ENCODE peak calls at places on chromosomes 7 and 10, in five cellular contexts. N, V, D, Z and M are unnamed samples.

GRCh38 chr7:120724448-120724847 is 133.5 kb downstream of the TSPAN12 start:
- DNase-seq in D (no peak), V (no peak), N (no peak), Z (no peak), M (no peak)

GRCh38 chr7:48083114-48083830 is 5.8 kb upstream of the UPP1 start:
- DNase-seq in N (no peak), V (no peak), D (no peak), Z (no peak), M (no peak)

GRCh38 chr7:27866828-27867227 is 126.9 kb downstream of the TAX1BP1 start:
- DNase-seq in Z (no peak), V (no peak), N (no peak), D (no peak), M (no peak)

GRCh38 chr10:51879238-51879637 is 179.8 kb upstream of the CSTF2T start:
- DNase-seq in D (no peak), N (no peak), Z (no peak), V (peak), M (peak)

GRCh38 chr7:70193514-70193913 is 595.2 kb downstream of the AUTS2 start:
- DNase-seq in V (peak), Z (no peak), D (no peak), N (peak), M (peak)

GRCh38 chr10:129839285-129840195 is 124.5 kb downstream of the EBF3 start:
- DNase-seq in D (no peak), N (no peak), V (no peak), Z (no peak), M (no peak)

GRCh38 chr10:112981553-112981952 is 31.5 kb downstream of the TCF7L2 start:
- DNase-seq in V (peak), D (no peak), Z (no peak), N (peak), M (no peak)

GRCh38 chr10:128739937-128740336 is 613.7 kb upstream of the MKI67 start:
- DNase-seq in V (no peak), Z (no peak), D (peak), N (no peak), M (no peak)

GRCh38 chr10:98331888-98332287 is 63.9 kb upstream of the LOXL4 start:
- DNase-seq in V (no peak), Z (peak), N (no peak), D (peak), M (no peak)

GRCh38 chr7:50336909-50337703 is 32.6 kb downstream of the IKZF1 start:
- DNase-seq in Z (no peak), N (no peak), D (no peak), V (no peak), M (no peak)

GRCh38 chr10:126170367-126170766 is 217.9 kb downstream of the ADAM12 start:
- DNase-seq in V (no peak), N (no peak), D (no peak), Z (no peak), M (no peak)

GRCh38 chr10:104318810-104319684 is 19.2 kb downstream of the ITPRIP start:
- DNase-seq in V (no peak), N (no peak), D (no peak), Z (no peak), M (peak)

GRCh38 chr7:28036748-28037147 is 143.8 kb downstream of the JAZF1 start:
- DNase-seq in D (no peak), V (no peak), Z (no peak), N (no peak), M (no peak)

GRCh38 chr10:58486821-58487220 is 25.9 kb upstream of the BICC1 start:
- DNase-seq in Z (no peak), N (no peak), D (no peak), V (no peak), M (no peak)

GRCh38 chr7:50303894-50304157 is 690 bp upstream of the IKZF1 start:
- DNase-seq in Z (peak), V (no peak), D (no peak), N (peak), M (peak)

GRCh38 chr7:157519798-157520244 is 183.0 kb downstream of the DNAJB6 start:
- DNase-seq in V (no peak), D (no peak), Z (no peak), N (no peak), M (no peak)

GRCh38 chr7:945147-945555 is 9.3 kb downstream of the ADAP1 start:
- DNase-seq in V (no peak), D (no peak), Z (no peak), N (no peak), M (no peak)

GRCh38 chr10:71849461-71849908 is 1.6 kb downstream of the PSAP start:
- DNase-seq in V (no peak), Z (no peak), N (no peak), D (no peak), M (no peak)

GRCh38 chr7:6730343-6730633 is 23.5 kb upstream of the ZNF12 start:
- DNase-seq in V (no peak), Z (no peak), N (no peak), D (no peak), M (peak)

GRCh38 chr10:43110318-43111071 is 27.8 kb upstream of the CSGALNACT2 start:
- DNase-seq in Z (no peak), V (peak), N (no peak), D (no peak), M (peak)

GRCh38 chr7:77536413-77537135 is 521 bp upstream of the PTPN12 start:
- DNase-seq in D (peak), N (peak), Z (peak), V (peak), M (peak)

GRCh38 chr7:67301667-67302066 is 305.0 kb downstream of the TYW1 start:
- DNase-seq in Z (peak), N (no peak), D (no peak), V (peak), M (no peak)

GRCh38 chr10:4243651-4244050 is 458.6 kb upstream of the KLF6 start:
- DNase-seq in V (no peak), D (peak), Z (no peak), N (no peak), M (peak)

GRCh38 chr10:80487791-80488538 is 33.9 kb downstream of the TSPAN14 start:
- DNase-seq in Z (no peak), N (no peak), V (no peak), D (no peak), M (no peak)

GRCh38 chr7:48099781-48100180 is 10.7 kb downstream of the UPP1 start:
- DNase-seq in Z (no peak), N (no peak), D (no peak), V (no peak), M (no peak)

GRCh38 chr10:71250405-71250804 is 38.0 kb downstream of the UNC5B start:
- DNase-seq in Z (no peak), V (no peak), D (no peak), N (no peak), M (no peak)

GRCh38 chr10:46787321-46787615 is 124.0 kb upstream of the PTPN20 start:
- DNase-seq in D (no peak), Z (no peak), N (peak), V (peak), M (peak)

GRCh38 chr7:45658716-45659495 is 84.7 kb downstream of the ADCY1 start:
- DNase-seq in N (no peak), D (no peak), Z (no peak), V (no peak), M (no peak)

GRCh38 chr7:9488555-9488954 is 1055.1 kb downstream of the NXPH1 start:
- DNase-seq in Z (no peak), N (no peak), V (peak), D (no peak), M (peak)

GRCh38 chr7:32494946-32495297 is 367 bp upstream of the AVL9 start:
- DNase-seq in V (no peak), N (no peak), Z (no peak), D (no peak), M (no peak)

GRCh38 chr10:30368065-30368718 is 19.1 kb upstream of the MTPAP start:
- DNase-seq in Z (no peak), D (no peak), V (no peak), N (no peak), M (no peak)

DNA sequence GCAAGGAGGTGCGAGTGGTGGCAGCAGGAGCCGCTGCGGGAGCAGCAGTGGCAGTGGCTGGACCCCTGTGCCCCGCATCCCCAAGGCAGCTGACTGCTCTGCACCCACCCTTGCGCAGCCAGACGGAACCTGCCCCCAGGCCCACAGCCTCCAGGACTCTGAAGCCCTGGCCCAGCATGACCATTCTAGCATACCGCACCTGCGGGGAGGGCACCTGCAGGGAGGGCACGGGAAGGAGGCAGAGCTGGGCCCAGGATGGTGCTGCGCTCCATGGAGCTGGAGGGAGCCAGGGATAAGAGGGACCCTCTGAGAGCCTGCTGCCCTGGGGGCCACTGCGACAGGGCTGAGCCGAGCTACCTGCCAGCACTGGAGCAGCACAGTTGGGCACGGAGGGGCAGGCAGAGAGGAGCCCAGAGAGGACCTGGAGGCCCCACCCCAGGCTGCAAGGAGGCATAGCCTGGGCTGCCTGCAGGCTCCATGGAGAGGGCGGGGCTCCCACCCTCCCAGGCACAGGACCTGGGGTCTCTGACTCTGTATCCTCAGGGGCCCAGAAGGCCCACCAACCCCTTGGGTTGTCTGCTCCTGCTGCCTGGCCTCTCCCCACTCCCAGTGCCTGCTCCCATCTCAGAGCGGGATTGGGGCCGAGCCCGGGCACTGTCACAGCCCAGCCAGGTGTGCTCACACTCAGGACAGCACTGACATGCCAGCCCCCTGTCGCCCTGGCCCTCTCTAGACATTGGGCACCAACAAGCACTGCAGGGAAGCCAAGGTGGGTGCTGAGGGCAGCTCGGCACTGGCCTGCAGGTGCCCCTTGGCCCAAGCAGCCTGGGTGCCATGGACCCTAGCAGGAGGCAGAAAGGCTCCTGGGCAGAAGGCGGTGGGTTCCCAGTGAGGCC is 87.6 kb downstream of the HTR7 start:
- DNase-seq in N (no peak), D (no peak), V (no peak), Z (no peak), M (no peak)
- TF ChIP-seq EZH2phosphoT487 in N (no peak), D (no peak), V (no peak), Z (no peak), M (no peak)

DNA sequence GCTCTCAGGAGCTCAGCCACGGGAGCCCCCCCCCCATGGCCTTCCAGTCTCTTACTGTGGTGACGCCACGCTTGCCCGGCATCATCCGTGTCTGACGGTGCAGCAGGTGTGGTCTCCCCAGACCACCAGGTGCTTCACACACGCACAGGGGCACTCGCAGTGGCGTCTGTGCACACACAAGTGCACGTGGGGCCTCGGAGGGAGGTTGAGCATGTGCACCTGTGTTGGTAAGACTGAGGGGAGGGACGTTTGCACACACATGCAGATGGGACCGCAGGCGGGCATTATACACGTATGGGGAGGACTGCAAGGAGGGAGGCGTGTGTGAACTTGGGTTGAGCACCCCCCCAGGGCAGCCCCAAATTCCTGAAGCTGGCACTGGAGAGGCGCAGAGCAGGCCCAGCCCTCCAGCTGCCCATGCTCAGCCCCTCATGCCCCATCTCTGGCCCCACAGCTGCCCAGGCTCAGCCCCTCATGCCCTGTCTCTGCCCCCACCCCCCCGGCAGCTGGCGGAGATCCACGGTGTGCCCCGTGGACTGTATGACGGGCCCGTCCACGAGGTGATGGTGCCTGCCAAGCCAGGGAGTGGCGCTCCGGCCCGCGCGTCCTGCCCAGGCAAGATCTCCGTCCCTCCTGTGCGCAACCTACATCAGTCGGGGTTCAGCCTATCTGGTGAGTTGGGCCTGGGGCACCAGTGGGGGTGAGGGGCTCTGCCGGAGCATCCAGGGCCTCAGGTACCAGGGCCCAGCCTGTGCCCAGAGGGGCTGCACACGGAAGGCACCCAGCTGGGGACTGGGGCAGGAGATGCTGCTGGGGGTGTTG is 16.7 kb downstream of the DPYSL4 start:
- DNase-seq in V (no peak), Z (no peak), N (no peak), D (no peak), M (no peak)
- TF ChIP-seq EZH2phosphoT487 in V (no peak), Z (no peak), N (no peak), D (no peak), M (no peak)

GRCh38 chr10:86264481-86265231 is 101.9 kb downstream of the GRID1 start:
- DNase-seq in N (peak), V (no peak), Z (no peak), D (no peak), M (no peak)
- TF ChIP-seq EZH2phosphoT487 in N (no peak), V (no peak), Z (no peak), D (no peak), M (no peak)

GRCh38 chr7:30469303-30469702 is 9.3 kb downstream of the NOD1 start:
- DNase-seq in N (no peak), V (no peak), Z (peak), D (peak), M (peak)

GRCh38 chr7:30468791-30469190 is 9.8 kb downstream of the NOD1 start:
- DNase-seq in V (no peak), Z (no peak), N (no peak), D (no peak), M (peak)

GRCh38 chr7:30470783-30471182 is 7.8 kb downstream of the NOD1 start:
- DNase-seq in V (no peak), D (no peak), Z (no peak), N (no peak), M (peak)

GRCh38 chr7:30471205-30471604 is 7.4 kb downstream of the NOD1 start:
- DNase-seq in Z (no peak), D (no peak), V (no peak), N (no peak), M (no peak)

GRCh38 chr7:30470163-30470770 is 8.3 kb downstream of the NOD1 start:
- DNase-seq in V (no peak), D (no peak), Z (no peak), N (no peak), M (no peak)
- TF ChIP-seq EZH2phosphoT487 in V (no peak), D (no peak), Z (no peak), N (no peak), M (no peak)

DNA sequence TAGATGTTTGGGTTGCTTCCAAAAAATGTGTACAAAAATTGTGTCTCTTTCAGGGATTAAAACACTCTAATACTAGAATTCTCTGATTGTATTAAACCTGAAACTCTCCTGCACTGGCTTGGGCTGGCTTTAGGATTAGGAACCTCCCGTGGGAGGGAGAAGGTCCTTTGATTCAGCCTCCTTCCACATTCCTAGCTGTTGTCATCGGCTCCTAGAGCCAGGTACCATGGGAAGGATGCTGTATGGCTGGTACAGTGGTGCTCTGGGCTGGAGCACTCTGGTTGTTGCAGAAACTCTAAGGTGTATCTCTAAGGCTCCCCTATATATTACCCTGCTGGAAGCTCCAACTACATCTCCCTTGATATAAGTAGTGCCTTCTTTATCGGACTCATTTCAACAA is 245.2 kb upstream of the FOXK1 start:
- DNase-seq in N (no peak), Z (no peak), D (no peak), V (no peak), M (no peak)
- TF ChIP-seq EZH2phosphoT487 in N (no peak), Z (no peak), D (no peak), V (no peak), M (no peak)

GRCh38 chr7:2055956-2056355 is 176.8 kb downstream of the MAD1L1 start:
- DNase-seq in V (no peak), D (no peak), N (no peak), Z (no peak), M (no peak)
- TF ChIP-seq EZH2phosphoT487 in V (no peak), D (no peak), N (no peak), Z (no peak), M (no peak)

GRCh38 chr7:139946539-139946938 is 116.2 kb downstream of the PARP12 start:
- DNase-seq in V (no peak), N (no peak), D (no peak), Z (no peak), M (no peak)
- TF ChIP-seq EZH2phosphoT487 in V (no peak), N (no peak), D (no peak), Z (no peak), M (no peak)

GRCh38 chr7:21304836-21305235 is 123.0 kb upstream of the SP4 start:
- DNase-seq in V (no peak), D (no peak), N (no peak), Z (no peak), M (no peak)

GRCh38 chr7:21300692-21301091 is 127.2 kb upstream of the SP4 start:
- DNase-seq in D (peak), N (peak), V (no peak), Z (no peak), M (no peak)

GRCh38 chr7:21299766-21300165 is 128.1 kb upstream of the SP4 start:
- DNase-seq in N (no peak), V (no peak), D (no peak), Z (no peak), M (no peak)

DNA sequence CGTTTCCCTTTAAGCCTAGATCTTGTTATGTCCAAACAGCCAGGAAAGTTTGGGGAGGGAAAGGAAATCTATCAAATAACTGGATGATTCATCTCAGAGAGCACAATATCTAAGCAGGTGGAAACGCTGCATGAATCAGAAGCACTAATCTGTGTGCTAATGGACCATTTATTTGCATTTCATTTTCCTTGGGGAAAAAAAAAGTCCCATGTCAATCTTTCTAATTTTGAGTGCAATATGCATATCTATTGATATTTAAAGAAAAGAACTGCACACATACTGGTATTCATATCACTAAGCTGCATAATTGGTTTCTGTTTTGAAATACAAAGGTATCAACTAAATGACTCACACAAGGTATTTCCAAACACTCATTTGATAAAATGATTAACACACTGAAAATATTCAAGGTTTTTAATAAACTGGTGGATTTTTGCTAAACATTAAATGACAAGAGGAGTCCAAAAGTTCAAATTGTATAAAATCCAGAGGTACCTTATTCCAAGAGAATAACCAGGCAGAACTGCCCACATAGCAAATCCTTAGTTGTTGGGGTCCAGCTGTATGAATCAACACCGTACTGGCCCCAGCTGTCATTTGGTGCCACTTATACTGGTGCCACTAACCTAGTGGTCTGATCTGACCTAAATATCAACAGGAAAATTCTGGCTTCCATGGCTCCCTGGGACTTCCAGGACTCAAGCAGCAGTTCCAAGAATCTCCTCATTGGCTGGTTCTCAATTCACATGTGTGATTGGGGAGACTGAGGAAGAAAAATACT is 122.2 kb upstream of the SP4 start:
- DNase-seq in Z (no peak), V (no peak), D (no peak), N (no peak), M (no peak)
- TF ChIP-seq EZH2phosphoT487 in Z (no peak), V (no peak), D (no peak), N (no peak), M (no peak)